ENCODE peak calls at places on chromosomes 4 and X, in six cellular contexts. One of them, this sample, is unnamed.

GRCh38 chr4:156329779-156330178 is 376.1 kb upstream of the CTSO start:
- DNase-seq in EL: no peak
- DNase-seq in progenitor cell of endocrine pancreas: no peak
- DNase-seq in colonic mucosa: no peak
- DNase-seq in activated T-helper 1 cell treated with anti-CD3 and anti-CD28 coated beads, Interleukin-12 subunit alpha, Interleukin-12 subunit beta, Interleukin-2, Interleukin-4 antibody, amounts not matched to agents 30 ng/mL and 10 ng/mL and 1 ng/mL, durations not matched to agents 14 hours and 24 hours and 36 hours: no peak
- DNase-seq in psoas muscle: no peak
- DNase-seq in this sample: peak; percentile 13

GRCh38 chrX:77160301-77160700 is 286.9 kb upstream of the FGF16 start:
- DNase-seq in EL: peak; percentile 2
- DNase-seq in progenitor cell of endocrine pancreas: no peak
- DNase-seq in colonic mucosa: no peak
- DNase-seq in activated T-helper 1 cell treated with anti-CD3 and anti-CD28 coated beads, Interleukin-12 subunit alpha, Interleukin-12 subunit beta, Interleukin-2, Interleukin-4 antibody, amounts not matched to agents 30 ng/mL and 10 ng/mL and 1 ng/mL, durations not matched to agents 14 hours and 24 hours and 36 hours: no peak
- DNase-seq in psoas muscle: peak; percentile 44
- DNase-seq in this sample: peak; percentile 5

GRCh38 chr4:124146071-124146470 is 566.5 kb downstream of the ANKRD50 start:
- DNase-seq in EL: no peak
- DNase-seq in progenitor cell of endocrine pancreas: no peak
- DNase-seq in colonic mucosa: no peak
- DNase-seq in activated T-helper 1 cell treated with anti-CD3 and anti-CD28 coated beads, Interleukin-12 subunit alpha, Interleukin-12 subunit beta, Interleukin-2, Interleukin-4 antibody, amounts not matched to agents 30 ng/mL and 10 ng/mL and 1 ng/mL, durations not matched to agents 14 hours and 24 hours and 36 hours: no peak
- DNase-seq in psoas muscle: no peak
- DNase-seq in this sample: no peak

GRCh38 chrX:41005445-41005992 is 79.7 kb upstream of the USP9X start:
- DNase-seq in EL: no peak
- DNase-seq in progenitor cell of endocrine pancreas: no peak
- DNase-seq in colonic mucosa: no peak
- DNase-seq in activated T-helper 1 cell treated with anti-CD3 and anti-CD28 coated beads, Interleukin-12 subunit alpha, Interleukin-12 subunit beta, Interleukin-2, Interleukin-4 antibody, amounts not matched to agents 30 ng/mL and 10 ng/mL and 1 ng/mL, durations not matched to agents 14 hours and 24 hours and 36 hours: no peak
- DNase-seq in psoas muscle: no peak
- DNase-seq in this sample: no peak

GRCh38 chr4:186596346-186596745 is 41.0 kb upstream of the MTNR1A start:
- DNase-seq in EL: no peak
- DNase-seq in progenitor cell of endocrine pancreas: no peak
- DNase-seq in colonic mucosa: no peak
- DNase-seq in activated T-helper 1 cell treated with anti-CD3 and anti-CD28 coated beads, Interleukin-12 subunit alpha, Interleukin-12 subunit beta, Interleukin-2, Interleukin-4 antibody, amounts not matched to agents 30 ng/mL and 10 ng/mL and 1 ng/mL, durations not matched to agents 14 hours and 24 hours and 36 hours: no peak
- DNase-seq in psoas muscle: no peak
- DNase-seq in this sample: no peak

GRCh38 chr4:87073570-87074470 is 139.0 kb downstream of the AFF1 start:
- DNase-seq in EL: no peak
- DNase-seq in progenitor cell of endocrine pancreas: no peak
- DNase-seq in colonic mucosa: peak; percentile 59
- DNase-seq in activated T-helper 1 cell treated with anti-CD3 and anti-CD28 coated beads, Interleukin-12 subunit alpha, Interleukin-12 subunit beta, Interleukin-2, Interleukin-4 antibody, amounts not matched to agents 30 ng/mL and 10 ng/mL and 1 ng/mL, durations not matched to agents 14 hours and 24 hours and 36 hours: peak; percentile 20
- DNase-seq in psoas muscle: no peak
- DNase-seq in this sample: no peak

GRCh38 chr4:43471950-43472349 is 579.4 kb downstream of the GRXCR1 start:
- DNase-seq in EL: no peak
- DNase-seq in progenitor cell of endocrine pancreas: no peak
- DNase-seq in colonic mucosa: no peak
- DNase-seq in activated T-helper 1 cell treated with anti-CD3 and anti-CD28 coated beads, Interleukin-12 subunit alpha, Interleukin-12 subunit beta, Interleukin-2, Interleukin-4 antibody, amounts not matched to agents 30 ng/mL and 10 ng/mL and 1 ng/mL, durations not matched to agents 14 hours and 24 hours and 36 hours: no peak
- DNase-seq in psoas muscle: no peak
- DNase-seq in this sample: peak; percentile 42

GRCh38 chrX:75297508-75297907 is 23.6 kb downstream of the UPRT start:
- DNase-seq in EL: no peak
- DNase-seq in progenitor cell of endocrine pancreas: no peak
- DNase-seq in colonic mucosa: no peak
- DNase-seq in activated T-helper 1 cell treated with anti-CD3 and anti-CD28 coated beads, Interleukin-12 subunit alpha, Interleukin-12 subunit beta, Interleukin-2, Interleukin-4 antibody, amounts not matched to agents 30 ng/mL and 10 ng/mL and 1 ng/mL, durations not matched to agents 14 hours and 24 hours and 36 hours: no peak
- DNase-seq in psoas muscle: no peak
- DNase-seq in this sample: no peak

GRCh38 chr4:186144596-186145569 is 40.4 kb downstream of the FAM149A start:
- DNase-seq in EL: peak; percentile 44
- DNase-seq in progenitor cell of endocrine pancreas: peak; percentile 54
- DNase-seq in colonic mucosa: peak; percentile 66
- DNase-seq in activated T-helper 1 cell treated with anti-CD3 and anti-CD28 coated beads, Interleukin-12 subunit alpha, Interleukin-12 subunit beta, Interleukin-2, Interleukin-4 antibody, amounts not matched to agents 30 ng/mL and 10 ng/mL and 1 ng/mL, durations not matched to agents 14 hours and 24 hours and 36 hours: no peak
- DNase-seq in psoas muscle: peak; percentile 74
- DNase-seq in this sample: peak; percentile 32

GRCh38 chr4:159308571-159309340 is 205.9 kb downstream of the RAPGEF2 start:
- DNase-seq in EL: peak; percentile 55
- DNase-seq in progenitor cell of endocrine pancreas: no peak
- DNase-seq in colonic mucosa: no peak
- DNase-seq in activated T-helper 1 cell treated with anti-CD3 and anti-CD28 coated beads, Interleukin-12 subunit alpha, Interleukin-12 subunit beta, Interleukin-2, Interleukin-4 antibody, amounts not matched to agents 30 ng/mL and 10 ng/mL and 1 ng/mL, durations not matched to agents 14 hours and 24 hours and 36 hours: no peak
- DNase-seq in psoas muscle: no peak
- DNase-seq in this sample: peak; percentile 83

GRCh38 chr4:119653990-119654389 is 25.4 kb upstream of the PDE5A start:
- DNase-seq in EL: no peak
- DNase-seq in progenitor cell of endocrine pancreas: no peak
- DNase-seq in colonic mucosa: no peak
- DNase-seq in activated T-helper 1 cell treated with anti-CD3 and anti-CD28 coated beads, Interleukin-12 subunit alpha, Interleukin-12 subunit beta, Interleukin-2, Interleukin-4 antibody, amounts not matched to agents 30 ng/mL and 10 ng/mL and 1 ng/mL, durations not matched to agents 14 hours and 24 hours and 36 hours: no peak
- DNase-seq in psoas muscle: no peak
- DNase-seq in this sample: no peak

GRCh38 chr4:15162465-15163283 is 160.4 kb downstream of the CPEB2 start:
- DNase-seq in EL: peak; percentile 32
- DNase-seq in progenitor cell of endocrine pancreas: no peak
- DNase-seq in colonic mucosa: no peak
- DNase-seq in activated T-helper 1 cell treated with anti-CD3 and anti-CD28 coated beads, Interleukin-12 subunit alpha, Interleukin-12 subunit beta, Interleukin-2, Interleukin-4 antibody, amounts not matched to agents 30 ng/mL and 10 ng/mL and 1 ng/mL, durations not matched to agents 14 hours and 24 hours and 36 hours: no peak
- DNase-seq in psoas muscle: no peak
- DNase-seq in this sample: peak; percentile 25

GRCh38 chr4:122577808-122578781 is 42.8 kb downstream of the IL21 start:
- DNase-seq in EL: peak; percentile 32
- DNase-seq in progenitor cell of endocrine pancreas: peak; percentile 26
- DNase-seq in colonic mucosa: peak; percentile 47
- DNase-seq in activated T-helper 1 cell treated with anti-CD3 and anti-CD28 coated beads, Interleukin-12 subunit alpha, Interleukin-12 subunit beta, Interleukin-2, Interleukin-4 antibody, amounts not matched to agents 30 ng/mL and 10 ng/mL and 1 ng/mL, durations not matched to agents 14 hours and 24 hours and 36 hours: peak; percentile 70
- DNase-seq in psoas muscle: no peak
- DNase-seq in this sample: peak; percentile 37

GRCh38 chr4:78644744-78645330 is 93.3 kb downstream of the ANXA3 start:
- DNase-seq in EL: peak; percentile 74
- DNase-seq in progenitor cell of endocrine pancreas: no peak
- DNase-seq in colonic mucosa: peak; percentile 76
- DNase-seq in activated T-helper 1 cell treated with anti-CD3 and anti-CD28 coated beads, Interleukin-12 subunit alpha, Interleukin-12 subunit beta, Interleukin-2, Interleukin-4 antibody, amounts not matched to agents 30 ng/mL and 10 ng/mL and 1 ng/mL, durations not matched to agents 14 hours and 24 hours and 36 hours: peak; percentile 20
- DNase-seq in psoas muscle: peak; percentile 57
- DNase-seq in this sample: peak; percentile 77

GRCh38 chr4:102616661-102617060 is 115.5 kb downstream of the NFKB1 start:
- DNase-seq in EL: no peak
- DNase-seq in progenitor cell of endocrine pancreas: no peak
- DNase-seq in colonic mucosa: no peak
- DNase-seq in activated T-helper 1 cell treated with anti-CD3 and anti-CD28 coated beads, Interleukin-12 subunit alpha, Interleukin-12 subunit beta, Interleukin-2, Interleukin-4 antibody, amounts not matched to agents 30 ng/mL and 10 ng/mL and 1 ng/mL, durations not matched to agents 14 hours and 24 hours and 36 hours: no peak
- DNase-seq in psoas muscle: no peak
- DNase-seq in this sample: no peak

GRCh38 chr4:84530449-84530848 is 31.4 kb upstream of the NKX6-1 start:
- DNase-seq in EL: peak; percentile 5
- DNase-seq in progenitor cell of endocrine pancreas: no peak
- DNase-seq in colonic mucosa: no peak
- DNase-seq in activated T-helper 1 cell treated with anti-CD3 and anti-CD28 coated beads, Interleukin-12 subunit alpha, Interleukin-12 subunit beta, Interleukin-2, Interleukin-4 antibody, amounts not matched to agents 30 ng/mL and 10 ng/mL and 1 ng/mL, durations not matched to agents 14 hours and 24 hours and 36 hours: no peak
- DNase-seq in psoas muscle: no peak
- DNase-seq in this sample: no peak

GRCh38 chrX:22164770-22165388 is 107.8 kb upstream of the CBLL2 start:
- DNase-seq in EL: peak; percentile 69
- DNase-seq in progenitor cell of endocrine pancreas: no peak
- DNase-seq in colonic mucosa: no peak
- DNase-seq in activated T-helper 1 cell treated with anti-CD3 and anti-CD28 coated beads, Interleukin-12 subunit alpha, Interleukin-12 subunit beta, Interleukin-2, Interleukin-4 antibody, amounts not matched to agents 30 ng/mL and 10 ng/mL and 1 ng/mL, durations not matched to agents 14 hours and 24 hours and 36 hours: no peak
- DNase-seq in psoas muscle: no peak
- DNase-seq in this sample: peak; percentile 74

GRCh38 chr4:116824172-116824571 is 261.2 kb downstream of the TRAM1L1 start:
- DNase-seq in EL: no peak
- DNase-seq in progenitor cell of endocrine pancreas: no peak
- DNase-seq in colonic mucosa: no peak
- DNase-seq in activated T-helper 1 cell treated with anti-CD3 and anti-CD28 coated beads, Interleukin-12 subunit alpha, Interleukin-12 subunit beta, Interleukin-2, Interleukin-4 antibody, amounts not matched to agents 30 ng/mL and 10 ng/mL and 1 ng/mL, durations not matched to agents 14 hours and 24 hours and 36 hours: no peak
- DNase-seq in psoas muscle: no peak
- DNase-seq in this sample: no peak

GRCh38 chrX:118770133-118770760 is 42.8 kb downstream of the IL13RA1 start:
- DNase-seq in EL: no peak
- DNase-seq in progenitor cell of endocrine pancreas: no peak
- DNase-seq in colonic mucosa: no peak
- DNase-seq in activated T-helper 1 cell treated with anti-CD3 and anti-CD28 coated beads, Interleukin-12 subunit alpha, Interleukin-12 subunit beta, Interleukin-2, Interleukin-4 antibody, amounts not matched to agents 30 ng/mL and 10 ng/mL and 1 ng/mL, durations not matched to agents 14 hours and 24 hours and 36 hours: no peak
- DNase-seq in psoas muscle: no peak
- DNase-seq in this sample: no peak